ENCODE peak calls at places on chromosomes 3 and 15, in six cellular contexts. H is HCT116, Z is HepG2, R is K562, U is SK-N-SH, W is H1. M is an unnamed sample.

GRCh38 chr15:59438891-59439290 is 905 bp downstream of the FAM81A start:
- DNase-seq in R (no peak), H (no peak), Z (no peak), U (no peak), W (no peak), M (no peak)

GRCh38 chr3:32406481-32407408 is 15.1 kb downstream of the CMTM7 start:
- DNase-seq in W (no peak), U (no peak), Z (no peak), H (no peak), R (no peak), M (peak)

GRCh38 chr3:47409284-47409683 is 28.5 kb downstream of the PTPN23 start:
- DNase-seq in W (no peak), R (no peak), Z (no peak), U (no peak), H (no peak), M (no peak)

GRCh38 chr15:48693474-48693873 is 48.0 kb upstream of the FBN1 start:
- DNase-seq in U (no peak), H (no peak), R (no peak), W (no peak), Z (no peak), M (no peak)

GRCh38 chr15:31605467-31605931 is 278.9 kb downstream of the KLF13 start:
- DNase-seq in W (peak), R (no peak), H (no peak), U (peak), Z (no peak), M (no peak)

GRCh38 chr15:101063891-101064794 is 145.0 kb downstream of the LRRK1 start:
- DNase-seq in Z (peak), R (no peak), H (no peak), W (no peak), U (peak), M (no peak)

GRCh38 chr15:39250001-39250400 is 330.9 kb upstream of the THBS1 start:
- DNase-seq in Z (no peak), U (no peak), H (no peak), W (no peak), R (no peak), M (no peak)

GRCh38 chr3:175266478-175266877 is 407.3 kb downstream of the NAALADL2 start:
- DNase-seq in H (no peak), W (no peak), Z (no peak), U (no peak), R (no peak), M (no peak)

GRCh38 chr15:28886431-28887343 is 913 bp downstream of the APBA2 start:
- DNase-seq in H (no peak), U (peak), W (no peak), R (no peak), Z (no peak), M (no peak)

DNA sequence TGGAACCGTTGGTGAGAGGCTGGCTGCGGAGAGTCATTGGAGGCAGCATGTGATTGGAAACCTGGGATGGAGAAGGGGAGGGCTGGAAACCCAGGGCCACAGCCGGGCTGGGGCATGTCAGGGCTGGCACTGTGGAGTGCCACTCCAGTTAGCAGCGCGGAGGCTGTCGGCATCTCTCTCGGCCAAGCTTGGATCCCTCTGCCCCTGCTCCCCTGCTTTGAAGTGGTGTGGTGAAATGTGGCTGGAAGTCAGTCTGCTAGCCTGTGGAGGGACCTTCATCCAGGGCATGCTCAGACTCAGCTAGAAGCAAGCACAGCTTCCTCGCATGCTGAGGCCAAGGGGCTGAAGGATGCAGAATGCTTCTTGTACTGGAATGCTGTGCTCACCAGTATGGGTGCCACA is 13.5 kb downstream of the SLCO3A1 start:
- DNase-seq in W (no peak), U (no peak), H (no peak), R (no peak), Z (no peak), M (no peak)
- TF ChIP-seq JUND in W (no peak), U (no peak), H (peak), R (no peak), Z (no peak), M (no peak)

GRCh38 chr3:170792511-170792910 is 77.5 kb downstream of the RPL22L1 start:
- DNase-seq in H (no peak), U (no peak), W (no peak), Z (no peak), R (no peak), M (no peak)
- TF ChIP-seq JUND in H (no peak), U (no peak), W (no peak), Z (no peak), R (no peak), M (no peak)

GRCh38 chr3:89440351-89440750 is 332.9 kb downstream of the EPHA3 start:
- DNase-seq in W (no peak), U (no peak), H (no peak), Z (no peak), R (no peak), M (no peak)

GRCh38 chr3:89434621-89435380 is 327.4 kb downstream of the EPHA3 start:
- DNase-seq in W (no peak), R (no peak), U (no peak), Z (no peak), H (no peak), M (no peak)
- TF ChIP-seq JUND in W (no peak), R (no peak), U (no peak), Z (no peak), H (no peak), M (no peak)

GRCh38 chr3:41144631-41145030 is 54.7 kb upstream of the CTNNB1 start:
- DNase-seq in U (no peak), H (no peak), R (no peak), W (no peak), Z (no peak), M (no peak)
- TF ChIP-seq JUND in U (no peak), H (no peak), R (no peak), W (no peak), Z (no peak), M (no peak)

GRCh38 chr3:156098437-156099035 is 21.8 kb upstream of the KCNAB1 start:
- DNase-seq in H (no peak), R (no peak), U (no peak), Z (no peak), W (no peak), M (no peak)
- TF ChIP-seq JUND in H (no peak), R (no peak), U (no peak), Z (no peak), W (no peak), M (no peak)

GRCh38 chr3:174002543-174002942 is 605.0 kb downstream of the NLGN1 start:
- DNase-seq in U (no peak), Z (peak), W (no peak), R (no peak), H (no peak), M (peak)
- TF ChIP-seq JUND in U (no peak), Z (no peak), W (no peak), R (no peak), H (no peak), M (no peak)

GRCh38 chr3:98350082-98350481 is 3.6 kb upstream of the OR5K4 start:
- DNase-seq in W (no peak), H (no peak), Z (no peak), U (no peak), R (no peak), M (no peak)
- TF ChIP-seq JUND in W (no peak), H (no peak), Z (no peak), U (no peak), R (no peak), M (no peak)